ENCODE peak calls at places on chromosomes 11 and 22, in seven cellular contexts. P is CD4-positive, alpha-beta memory T cell; O is GM23248; C is left ventricle myocardium inferior; D is GM12865; E is AG04449; B is kidney epithelial cell. X is an unnamed sample.

GRCh38 chr22:48629631-48630443 is 1197.8 kb downstream of the BRD1 start:
- DNase-seq in P (no peak), O (no peak), C (no peak), D (no peak), E (no peak), B (no peak), X (no peak)

GRCh38 chr11:65386307-65387081 is at the start of gene FRMD8:
- DNase-seq in P (peak), O (peak), C (peak), D (peak), E (no peak), B (peak), X (peak)

GRCh38 chr11:69115586-69116560 is 39.9 kb upstream of the SMIM38 start:
- DNase-seq in P (no peak), O (no peak), C (peak), D (no peak), E (no peak), B (no peak), X (no peak)

GRCh38 chr11:61338783-61339489 is 5.9 kb downstream of the TKFC start:
- DNase-seq in P (no peak), O (no peak), C (no peak), D (no peak), E (no peak), B (no peak), X (no peak)

GRCh38 chr11:30016588-30017363 is at the start of gene KCNA4:
- DNase-seq in P (no peak), O (peak), C (peak), D (no peak), E (no peak), B (no peak), X (peak)

GRCh38 chr11:50075856-50076255 is 43.2 kb downstream of the OR4C45 start:
- DNase-seq in P (no peak), O (no peak), C (no peak), D (no peak), E (no peak), B (no peak), X (no peak)

GRCh38 chr11:95575517-95575916 is 214.1 kb downstream of the FAM76B start:
- DNase-seq in P (no peak), O (no peak), C (no peak), D (no peak), E (no peak), B (no peak), X (peak)

GRCh38 chr22:45381348-45381747 is 32.1 kb downstream of the SMC1B start:
- DNase-seq in P (no peak), O (no peak), C (no peak), D (no peak), E (no peak), B (no peak), X (no peak)

GRCh38 chr22:35465109-35465701 is 65.3 kb downstream of the MCM5 start:
- DNase-seq in P (no peak), O (no peak), C (peak), D (no peak), E (no peak), B (no peak), X (no peak)

GRCh38 chr11:44623716-44624491 is 58.4 kb downstream of the CD82 start:
- DNase-seq in P (no peak), O (no peak), C (no peak), D (no peak), E (no peak), B (no peak), X (no peak)

DNA sequence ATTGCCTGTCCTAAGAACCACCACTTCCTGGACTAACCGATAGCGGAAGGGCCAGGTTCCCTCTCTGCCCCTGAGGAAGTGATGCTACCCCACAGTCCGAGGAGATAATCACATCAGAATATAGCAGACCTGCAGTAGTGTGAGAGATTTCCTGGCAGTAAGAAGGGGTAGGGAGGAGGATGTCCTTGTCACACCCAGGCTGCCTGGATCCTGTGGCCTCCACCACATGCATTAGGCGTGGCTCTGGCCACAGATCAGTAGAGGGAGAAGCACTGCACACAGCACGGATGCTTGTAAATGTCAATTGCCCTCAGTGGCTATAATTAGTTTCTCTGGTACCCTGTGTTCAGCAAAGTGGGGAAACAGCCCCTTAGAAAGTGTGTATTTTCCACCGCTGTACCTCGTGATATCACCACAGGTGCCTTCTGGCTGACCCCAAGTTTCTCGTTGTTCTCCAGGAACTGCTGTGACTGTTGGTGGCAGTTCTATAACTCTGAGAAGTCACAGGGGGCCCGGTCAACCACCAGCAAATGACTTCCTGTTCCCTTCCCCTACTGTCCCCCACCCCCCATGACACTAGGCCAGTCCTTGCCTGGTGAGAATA is 61.8 kb downstream of the UBASH3B start:
- DNase-seq in P (peak), O (no peak), C (no peak), D (peak), E (no peak), B (no peak), X (no peak)
- H3K4me3 ChIP-seq in P (no peak), O (no peak), C (no peak), D (no peak), E (no peak), B (no peak), X (no peak)

GRCh38 chr11:35045219-35045819 is 93.7 kb upstream of the CD44 start:
- DNase-seq in P (peak), O (no peak), C (no peak), D (peak), E (no peak), B (no peak), X (no peak)

GRCh38 chr11:35049906-35050531 is 89.0 kb upstream of the CD44 start:
- DNase-seq in P (no peak), O (no peak), C (no peak), D (peak), E (no peak), B (no peak), X (no peak)

GRCh38 chr11:35047179-35047578 is 91.8 kb upstream of the CD44 start:
- DNase-seq in P (peak), O (no peak), C (no peak), D (no peak), E (no peak), B (no peak), X (no peak)

GRCh38 chr11:35046606-35047005 is 92.4 kb upstream of the CD44 start:
- DNase-seq in P (no peak), O (no peak), C (no peak), D (no peak), E (no peak), B (no peak), X (no peak)

GRCh38 chr11:35050596-35050995 is 88.4 kb upstream of the CD44 start:
- DNase-seq in P (no peak), O (no peak), C (no peak), D (peak), E (no peak), B (no peak), X (no peak)
- H3K4me3 ChIP-seq in P (no peak), O (no peak), C (no peak), D (peak), E (no peak), B (no peak), X (no peak)

DNA sequence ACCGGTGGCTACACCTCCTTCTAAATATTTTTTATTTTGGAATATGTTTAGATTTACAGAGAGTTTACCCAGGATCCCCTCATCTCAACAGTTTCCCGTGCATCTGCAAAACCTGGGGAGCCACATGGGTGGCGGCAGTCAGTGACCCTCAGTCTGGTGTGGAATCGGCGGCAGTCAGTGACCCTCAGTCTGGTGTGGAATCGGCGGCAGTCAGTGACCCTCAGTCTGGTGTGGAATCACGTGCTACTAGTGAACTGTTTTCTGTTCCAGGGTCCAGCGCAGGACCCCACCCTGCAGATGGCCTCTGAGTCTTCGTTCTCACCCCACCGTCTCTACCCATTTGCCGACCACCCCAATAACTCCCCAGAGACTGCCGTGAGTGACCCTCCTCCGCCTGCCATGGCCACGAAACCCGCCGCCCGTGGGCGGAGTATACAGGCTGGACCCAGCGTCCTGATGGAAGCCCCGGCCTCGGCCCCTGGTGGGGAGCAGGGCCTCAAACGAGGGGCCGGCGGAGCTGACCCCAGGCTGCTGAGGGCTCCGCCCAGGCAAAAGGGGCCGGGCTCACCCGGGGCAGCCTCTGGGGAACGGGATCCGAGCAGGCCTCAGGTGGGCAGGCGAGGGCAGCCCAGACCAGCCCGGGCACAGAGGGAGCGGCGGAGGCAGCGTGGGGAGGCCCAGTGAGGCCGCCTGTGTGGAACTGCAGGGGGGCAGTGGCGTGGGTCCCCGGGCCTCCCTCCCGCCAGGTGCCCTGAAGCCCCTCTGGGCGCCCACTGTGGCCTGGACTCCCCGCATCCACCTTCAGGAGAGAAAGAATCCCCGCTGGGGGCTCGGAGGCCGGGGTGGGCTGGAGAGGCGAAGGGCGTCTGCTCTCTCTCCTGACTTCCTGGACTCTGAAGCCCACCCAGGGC is 2.5 kb downstream of the IL17REL start:
- DNase-seq in P (no peak), O (no peak), C (peak), D (no peak), E (no peak), B (no peak), X (no peak)
- H3K4me3 ChIP-seq in P (no peak), O (no peak), C (no peak), D (peak), E (no peak), B (no peak), X (no peak)

GRCh38 chr22:50299724-50300619 is 7.5 kb downstream of the PLXNB2 start:
- DNase-seq in P (no peak), O (peak), C (peak), D (no peak), E (no peak), B (no peak), X (no peak)
- H3K4me3 ChIP-seq in P (no peak), O (peak), C (peak), D (no peak), E (peak), B (peak), X (peak)

DNA sequence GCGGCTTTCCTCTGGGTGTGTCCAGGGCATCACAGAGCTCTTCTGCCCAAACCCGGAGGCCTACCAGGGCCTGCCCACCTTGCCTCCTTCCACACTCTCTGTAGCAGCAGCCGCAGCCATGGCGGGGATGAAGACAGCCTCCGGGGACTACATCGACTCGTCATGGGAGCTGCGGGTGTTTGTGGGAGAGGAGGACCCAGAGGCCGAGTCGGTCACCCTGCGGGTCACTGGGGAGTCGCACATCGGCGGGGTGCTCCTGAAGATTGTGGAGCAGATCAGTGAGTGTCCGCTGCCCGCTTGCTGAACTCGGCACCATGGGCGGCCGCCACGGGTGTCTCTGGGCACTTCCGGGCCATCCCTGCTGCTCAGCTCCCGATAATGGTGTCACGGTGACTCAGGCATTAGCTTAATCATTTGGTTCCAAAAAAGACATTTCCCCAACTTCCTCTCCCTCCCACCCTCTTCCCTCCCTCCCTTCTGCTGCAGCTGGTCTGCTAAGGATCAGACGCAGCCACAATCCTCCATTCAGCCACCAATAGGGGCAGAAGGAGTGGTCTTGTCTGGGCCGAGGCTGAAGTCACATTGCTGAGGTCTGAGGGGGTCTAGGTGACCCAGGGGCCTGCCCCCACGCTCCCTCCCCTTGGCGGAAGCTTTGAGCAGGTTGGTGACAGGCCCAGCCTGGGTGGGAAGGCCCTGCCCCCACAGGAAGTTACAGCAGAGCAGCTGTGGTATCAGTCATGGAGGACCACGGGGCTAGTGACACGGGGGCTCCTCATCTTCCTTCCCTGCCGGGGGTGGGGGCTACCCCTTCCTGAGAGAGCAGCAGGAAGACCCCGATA is 945 bp downstream of the FERMT3 start:
- DNase-seq in P (peak), O (peak), C (peak), D (peak), E (no peak), B (no peak), X (no peak)
- H3K4me3 ChIP-seq in P (peak), O (peak), C (peak), D (peak), E (no peak), B (no peak), X (peak)

DNA sequence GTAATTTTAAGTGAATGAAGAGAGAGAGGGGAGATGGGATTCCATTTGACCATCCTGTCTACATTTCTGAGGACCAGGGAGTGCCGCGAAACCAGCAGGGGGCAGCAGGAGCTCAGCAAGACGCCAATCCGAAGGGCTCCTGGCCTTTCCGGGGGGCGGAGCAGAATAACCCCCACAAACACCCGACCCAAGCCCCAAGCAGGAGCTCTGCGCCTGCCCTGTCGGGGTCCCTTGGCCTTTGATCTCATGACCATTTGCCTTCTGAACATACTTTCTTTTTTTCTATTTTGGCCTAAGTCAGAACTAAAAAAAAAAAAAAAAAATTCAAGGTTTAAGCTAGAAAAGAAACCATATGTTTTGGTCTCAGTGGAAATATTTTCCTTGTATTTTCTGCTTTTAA is 21.9 kb upstream of the SCN2B start:
- DNase-seq in P (peak), O (peak), C (peak), D (peak), E (no peak), B (no peak), X (peak)
- H3K4me3 ChIP-seq in P (no peak), O (peak), C (peak), D (no peak), E (no peak), B (no peak), X (no peak)

GRCh38 chr22:38456272-38456837 is 1.4 kb upstream of the KCNJ4 start:
- DNase-seq in P (no peak), O (no peak), C (no peak), D (no peak), E (no peak), B (no peak), X (no peak)
- H3K4me3 ChIP-seq in P (no peak), O (no peak), C (peak), D (no peak), E (no peak), B (no peak), X (no peak)